ENCODE peak calls at places on chromosomes 2 and 18, in nine cellular contexts. U, I, N, X, H, J, D, A and Q are unnamed samples.

GRCh38 chr2:52934354-52934898 is 833.2 kb upstream of the CHAC2 start:
- DNase-seq in U (no peak), I (no peak), N (peak), X (no peak), H (no peak), J (no peak), D (no peak), A (no peak), Q (peak)

GRCh38 chr18:79309572-79310278 is 86.0 kb upstream of the NFATC1 start:
- DNase-seq in U (no peak), I (no peak), N (no peak), X (no peak), H (no peak), J (no peak), D (no peak), A (no peak), Q (no peak)

GRCh38 chr2:209636066-209636465 is 135.6 kb upstream of the UNC80 start:
- DNase-seq in U (no peak), I (no peak), N (no peak), X (no peak), H (no peak), J (no peak), D (no peak), A (no peak), Q (no peak)

GRCh38 chr2:160209457-160209856 is 9.4 kb upstream of the ITGB6 start:
- DNase-seq in U (no peak), I (no peak), N (peak), X (no peak), H (peak), J (no peak), D (no peak), A (no peak), Q (no peak)

GRCh38 chr2:209368924-209369323 is 54.9 kb upstream of the MAP2 start:
- DNase-seq in U (peak), I (peak), N (no peak), X (peak), H (peak), J (no peak), D (peak), A (peak), Q (peak)

GRCh38 chr2:22382439-22383169 is 1002.4 kb upstream of the KLHL29 start:
- DNase-seq in U (no peak), I (no peak), N (no peak), X (no peak), H (no peak), J (no peak), D (no peak), A (no peak), Q (no peak)

GRCh38 chr2:152375174-152375573 is 40.2 kb downstream of the FMNL2 start:
- DNase-seq in U (no peak), I (no peak), N (no peak), X (no peak), H (no peak), J (no peak), D (no peak), A (no peak), Q (no peak)

GRCh38 chr2:231732604-231733003 is 24.3 kb downstream of the PTMA start:
- DNase-seq in U (no peak), I (no peak), N (no peak), X (no peak), H (no peak), J (no peak), D (no peak), A (no peak), Q (no peak)

GRCh38 chr2:30514861-30515435 is 67.9 kb downstream of the LCLAT1 start:
- DNase-seq in U (no peak), I (no peak), N (no peak), X (no peak), H (no peak), J (no peak), D (no peak), A (no peak), Q (peak)

GRCh38 chr2:35160871-35161270 is 1194.7 kb upstream of the CRIM1 start:
- DNase-seq in U (no peak), I (no peak), N (no peak), X (no peak), H (no peak), J (no peak), D (no peak), A (no peak), Q (no peak)

GRCh38 chr2:180495606-180496005 is 484.8 kb upstream of the UBE2E3 start:
- DNase-seq in U (no peak), I (no peak), N (no peak), X (no peak), H (no peak), J (no peak), D (no peak), A (no peak), Q (no peak)

GRCh38 chr2:32212293-32212692 is 46.6 kb downstream of the SLC30A6 start:
- DNase-seq in U (no peak), I (no peak), N (no peak), X (no peak), H (no peak), J (no peak), D (no peak), A (no peak), Q (no peak)

GRCh38 chr2:132567682-132568081 is 102.3 kb downstream of the LYPD1 start:
- DNase-seq in U (no peak), I (no peak), N (no peak), X (no peak), H (no peak), J (no peak), D (no peak), A (no peak), Q (no peak)

GRCh38 chr2:120132190-120132589 is 91.0 kb downstream of the TMEM185B start:
- DNase-seq in U (no peak), I (no peak), N (no peak), X (no peak), H (no peak), J (no peak), D (no peak), A (no peak), Q (peak)

GRCh38 chr2:224165901-224166319 is 126.8 kb upstream of the SERPINE2 start:
- DNase-seq in U (no peak), I (no peak), N (no peak), X (no peak), H (no peak), J (no peak), D (no peak), A (no peak), Q (no peak)

GRCh38 chr2:234967201-234967873 is 15.5 kb downstream of the SH3BP4 start:
- DNase-seq in U (no peak), I (no peak), N (no peak), X (no peak), H (no peak), J (no peak), D (no peak), A (no peak), Q (no peak)

GRCh38 chr2:234966340-234966739 is 14.5 kb downstream of the SH3BP4 start:
- DNase-seq in U (no peak), I (no peak), N (no peak), X (no peak), H (no peak), J (no peak), D (no peak), A (no peak), Q (no peak)

GRCh38 chr2:234961784-234962183 is 10.0 kb downstream of the SH3BP4 start:
- DNase-seq in U (no peak), I (no peak), N (no peak), X (no peak), H (no peak), J (no peak), D (no peak), A (no peak), Q (no peak)

GRCh38 chr2:234964631-234965461 is 13.0 kb downstream of the SH3BP4 start:
- DNase-seq in U (no peak), I (no peak), N (no peak), X (no peak), H (no peak), J (no peak), D (no peak), A (no peak), Q (no peak)

GRCh38 chr2:234963785-234964615 is 12.2 kb downstream of the SH3BP4 start:
- DNase-seq in U (no peak), I (peak), N (no peak), X (no peak), H (no peak), J (no peak), D (no peak), A (no peak), Q (peak)
- H3K4me3 ChIP-seq in U (no peak), I (no peak), N (no peak), X (no peak), H (no peak), J (no peak), D (no peak), A (no peak), Q (no peak)

GRCh38 chr18:23605941-23606340 is 19.6 kb upstream of the NPC1 start:
- DNase-seq in U (no peak), I (no peak), N (no peak), X (no peak), H (no peak), J (no peak), D (no peak), A (no peak), Q (no peak)
- H3K4me3 ChIP-seq in U (no peak), I (no peak), N (no peak), X (no peak), H (no peak), J (no peak), D (no peak), A (no peak), Q (no peak)

DNA sequence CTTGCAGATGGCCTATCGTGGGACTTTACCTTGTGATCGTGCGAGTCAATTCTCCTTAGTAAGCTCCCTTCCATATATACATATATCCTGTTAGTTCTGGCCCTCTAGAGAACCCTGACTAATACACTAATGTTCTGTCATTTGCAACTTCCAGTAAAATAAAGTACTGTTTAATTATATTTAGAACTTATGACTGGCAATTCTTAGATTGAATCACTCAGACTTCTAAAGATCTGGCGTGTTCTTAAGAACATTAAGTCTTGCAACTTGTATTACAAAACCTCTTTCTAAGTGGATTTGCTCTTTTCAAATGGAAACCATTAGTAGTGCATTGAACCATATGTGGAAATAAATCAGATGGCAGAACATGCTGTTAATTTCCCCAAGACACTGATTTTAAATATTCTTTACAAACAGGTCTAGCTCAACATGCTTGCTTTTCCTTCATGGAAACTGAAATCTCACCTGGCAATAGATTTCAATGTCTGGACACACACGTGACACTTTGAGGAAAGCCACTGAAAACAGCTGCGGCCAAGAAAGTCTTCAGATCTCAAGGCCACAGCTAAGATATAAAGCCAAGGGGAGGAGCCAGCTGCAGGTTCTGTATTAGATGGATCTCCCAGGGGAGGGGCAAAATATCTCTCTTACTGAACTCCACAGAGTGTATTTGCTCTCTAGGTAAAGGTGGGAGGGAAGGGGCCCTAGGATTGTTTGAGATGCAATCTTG is 50.6 kb downstream of the PMAIP1 start:
- DNase-seq in U (no peak), I (no peak), N (peak), X (no peak), H (no peak), J (no peak), D (no peak), A (no peak), Q (no peak)
- H3K4me3 ChIP-seq in U (no peak), I (no peak), N (no peak), X (no peak), H (no peak), J (no peak), D (no peak), A (no peak), Q (no peak)

GRCh38 chr2:228848638-228849037 is 422.4 kb downstream of the PID1 start:
- DNase-seq in U (no peak), I (no peak), N (no peak), X (no peak), H (no peak), J (no peak), D (no peak), A (no peak), Q (no peak)
- H3K4me3 ChIP-seq in U (no peak), I (no peak), N (no peak), X (no peak), H (no peak), J (no peak), D (no peak), A (no peak), Q (no peak)

GRCh38 chr2:6780765-6781274 is 84.9 kb downstream of the CMPK2 start:
- DNase-seq in U (no peak), I (peak), N (peak), X (peak), H (no peak), J (no peak), D (no peak), A (peak), Q (no peak)
- H3K4me3 ChIP-seq in U (no peak), I (no peak), N (no peak), X (no peak), H (no peak), J (no peak), D (no peak), A (no peak), Q (no peak)

GRCh38 chr2:172100080-172101007 is 2.4 kb downstream of the DLX2 start:
- DNase-seq in U (peak), I (no peak), N (no peak), X (no peak), H (no peak), J (no peak), D (peak), A (no peak), Q (no peak)

GRCh38 chr2:172102858-172103359 is at the start of gene DLX2:
- DNase-seq in U (peak), I (peak), N (peak), X (peak), H (peak), J (peak), D (peak), A (peak), Q (peak)

GRCh38 chr2:172102159-172102857 is 392 bp downstream of the DLX2 start:
- DNase-seq in U (peak), I (no peak), N (peak), X (no peak), H (peak), J (peak), D (peak), A (no peak), Q (no peak)

GRCh38 chr2:172101008-172101706 is 1.5 kb downstream of the DLX2 start:
- DNase-seq in U (peak), I (no peak), N (no peak), X (no peak), H (no peak), J (no peak), D (no peak), A (no peak), Q (no peak)

DNA sequence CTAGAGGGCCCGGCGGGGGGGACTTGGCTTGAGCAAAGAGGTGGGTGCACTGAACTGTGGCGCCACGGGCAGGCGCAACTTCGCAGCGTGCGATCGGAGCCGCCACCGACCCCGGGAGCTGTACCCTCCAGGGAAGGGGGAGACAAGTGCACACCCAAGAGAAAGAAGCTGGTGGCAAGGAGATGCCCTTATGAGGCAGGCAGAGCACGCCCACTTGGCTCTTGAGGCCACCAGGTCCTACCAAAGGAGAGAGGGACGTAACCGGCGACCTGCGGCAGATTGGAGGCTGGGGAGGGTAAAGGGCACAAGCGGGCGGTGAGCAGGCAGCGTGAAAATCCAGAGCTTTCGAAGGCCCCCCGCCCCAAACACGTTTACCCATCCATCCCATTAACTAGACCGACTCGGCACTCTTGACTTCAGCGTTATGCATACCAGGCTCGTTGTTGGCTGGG is 967 bp downstream of the DLX2 start:
- DNase-seq in U (peak), I (no peak), N (no peak), X (no peak), H (no peak), J (no peak), D (peak), A (no peak), Q (no peak)
- H3K4me3 ChIP-seq in U (no peak), I (no peak), N (peak), X (no peak), H (peak), J (peak), D (peak), A (no peak), Q (peak)

GRCh38 chr2:118222643-118223486 is 134.6 kb downstream of the INSIG2 start:
- DNase-seq in U (no peak), I (no peak), N (peak), X (no peak), H (no peak), J (no peak), D (no peak), A (no peak), Q (no peak)

GRCh38 chr2:118223487-118224136 is 135.3 kb downstream of the INSIG2 start:
- DNase-seq in U (peak), I (no peak), N (peak), X (no peak), H (no peak), J (no peak), D (no peak), A (no peak), Q (peak)

GRCh38 chr2:118221952-118222594 is 133.8 kb downstream of the INSIG2 start:
- DNase-seq in U (no peak), I (peak), N (peak), X (peak), H (peak), J (peak), D (no peak), A (no peak), Q (peak)

GRCh38 chr2:118224144-118224887 is 136.0 kb downstream of the INSIG2 start:
- DNase-seq in U (peak), I (no peak), N (peak), X (no peak), H (no peak), J (no peak), D (no peak), A (no peak), Q (peak)

GRCh38 chr2:118224888-118225264 is 136.6 kb downstream of the INSIG2 start:
- DNase-seq in U (no peak), I (no peak), N (peak), X (no peak), H (no peak), J (no peak), D (no peak), A (no peak), Q (no peak)
- H3K4me3 ChIP-seq in U (no peak), I (no peak), N (peak), X (no peak), H (no peak), J (no peak), D (no peak), A (no peak), Q (no peak)

GRCh38 chr2:198036029-198036879 is 231.9 kb downstream of the PLCL1 start:
- DNase-seq in U (no peak), I (no peak), N (peak), X (no peak), H (no peak), J (no peak), D (no peak), A (no peak), Q (no peak)

GRCh38 chr2:198044777-198045176 is 240.4 kb downstream of the PLCL1 start:
- DNase-seq in U (no peak), I (no peak), N (no peak), X (no peak), H (no peak), J (no peak), D (no peak), A (no peak), Q (no peak)

GRCh38 chr2:198045227-198045626 is 240.8 kb downstream of the PLCL1 start:
- DNase-seq in U (no peak), I (no peak), N (no peak), X (no peak), H (no peak), J (no peak), D (no peak), A (no peak), Q (no peak)

GRCh38 chr2:198040820-198041219 is 236.4 kb downstream of the PLCL1 start:
- DNase-seq in U (no peak), I (no peak), N (no peak), X (no peak), H (no peak), J (no peak), D (no peak), A (no peak), Q (no peak)

GRCh38 chr2:198042189-198042588 is 237.8 kb downstream of the PLCL1 start:
- DNase-seq in U (no peak), I (no peak), N (peak), X (no peak), H (no peak), J (no peak), D (no peak), A (no peak), Q (no peak)
- H3K4me3 ChIP-seq in U (no peak), I (no peak), N (no peak), X (no peak), H (no peak), J (no peak), D (no peak), A (no peak), Q (no peak)

DNA sequence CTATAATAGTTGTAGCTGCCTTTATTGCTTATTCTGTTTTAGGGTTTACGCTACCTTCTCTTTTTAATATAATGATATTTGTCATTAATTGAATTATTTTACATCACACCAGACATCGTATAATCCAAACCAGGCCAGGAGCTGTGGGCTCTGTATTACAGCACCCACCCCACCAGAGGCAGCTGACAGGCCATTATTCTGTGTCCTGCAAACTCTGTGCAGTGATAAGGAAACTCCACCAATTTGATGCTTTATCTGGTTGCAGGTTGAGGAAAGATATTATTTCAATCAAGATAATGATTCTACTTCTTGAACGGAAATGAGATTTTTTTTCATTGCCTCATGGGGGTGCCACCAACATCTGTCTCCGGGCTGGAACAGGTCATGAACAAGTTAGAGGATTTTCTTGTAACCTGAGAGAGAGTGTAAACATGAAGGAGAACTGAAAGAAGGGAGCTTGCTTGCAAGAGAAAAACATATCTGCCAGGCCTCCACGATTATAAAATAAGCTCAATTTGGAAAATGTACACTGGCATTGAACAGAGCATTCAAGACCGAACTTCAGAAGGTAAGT is 227.2 kb downstream of the ZBTB7C start:
- DNase-seq in U (no peak), I (no peak), N (no peak), X (no peak), H (no peak), J (no peak), D (no peak), A (no peak), Q (no peak)
- H3K4me3 ChIP-seq in U (no peak), I (no peak), N (no peak), X (no peak), H (no peak), J (no peak), D (no peak), A (no peak), Q (no peak)

DNA sequence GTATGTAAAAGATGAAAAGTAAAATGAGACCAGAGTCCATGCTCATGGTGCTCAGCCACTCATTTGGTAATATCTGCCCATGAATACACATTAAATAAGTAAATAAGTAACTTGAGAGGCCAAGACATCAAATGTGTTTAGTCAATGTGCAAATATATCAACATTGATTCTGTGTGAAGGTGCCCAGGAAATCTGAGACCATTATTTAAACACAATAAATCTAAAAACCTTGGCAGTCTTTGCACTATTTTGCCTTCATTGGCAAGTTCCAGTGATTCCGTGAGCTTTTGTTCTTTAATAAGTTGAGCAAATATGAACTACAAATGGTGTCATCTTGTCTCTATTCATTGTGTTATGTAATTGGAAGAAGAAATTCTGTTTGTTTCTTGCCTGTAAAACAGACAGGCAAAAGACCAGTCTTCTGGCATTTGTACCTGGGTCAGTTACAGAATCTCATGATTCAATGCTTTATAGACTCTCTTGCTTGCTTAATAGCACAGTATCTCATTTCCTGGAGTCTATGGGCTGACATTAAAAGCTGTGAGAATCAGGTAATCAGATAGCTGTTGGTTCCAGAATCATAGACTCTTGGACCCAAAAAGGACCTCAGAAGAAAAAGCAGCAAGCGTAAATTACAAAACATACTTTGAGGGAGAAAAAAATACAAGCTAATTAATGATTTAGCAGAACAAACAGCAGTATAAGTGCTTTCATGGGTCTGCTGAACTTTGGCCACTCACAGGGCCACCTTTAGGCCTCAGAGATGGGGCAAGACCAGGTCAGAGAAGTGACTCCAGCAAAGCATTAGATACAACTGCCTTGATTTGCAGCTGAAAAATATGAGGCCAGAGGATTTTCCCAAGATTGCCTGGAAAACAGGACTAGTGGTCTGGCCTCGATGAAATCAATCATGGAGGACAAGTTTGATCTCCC is 20.0 kb upstream of the SERPINB3 start:
- DNase-seq in U (no peak), I (no peak), N (no peak), X (no peak), H (no peak), J (no peak), D (peak), A (no peak), Q (no peak)
- H3K4me3 ChIP-seq in U (no peak), I (no peak), N (no peak), X (no peak), H (no peak), J (no peak), D (no peak), A (no peak), Q (no peak)